ENCODE peak calls at places on chromosomes 4 and X, in four cellular contexts. One of them, this sample, is unnamed. For H3K36me3 and H3K4me1, the result is how much of the 10 kb centered on the place peaks cover.

GRCh38 chr4:5812506-5813229 is 80.2 kb downstream of the CRMP1 start:
- DNase-seq in stomach: no peak
- DNase-seq in neural progenitor cell: peak
- DNase-seq in GM23248: peak
- DNase-seq in this sample: no peak

GRCh38 chr4:47786958-47787370 is 50.9 kb downstream of the CORIN start:
- DNase-seq in GM23248: no peak
- DNase-seq in neural progenitor cell: no peak
- DNase-seq in stomach: no peak
- DNase-seq in this sample: no peak

GRCh38 chrX:39688576-39689373 is 409.0 kb downstream of the BCOR start:
- DNase-seq in neural progenitor cell: peak
- DNase-seq in stomach: peak
- DNase-seq in GM23248: peak
- DNase-seq in this sample: no peak

GRCh38 chr4:110518889-110519490 is 43.0 kb downstream of the ENPEP start:
- DNase-seq in neural progenitor cell: peak
- DNase-seq in stomach: no peak
- DNase-seq in GM23248: peak
- DNase-seq in this sample: no peak

GRCh38 chrX:100587846-100588245 is 3.1 kb downstream of the TNMD start:
- DNase-seq in neural progenitor cell: no peak
- DNase-seq in stomach: no peak
- DNase-seq in GM23248: no peak
- DNase-seq in this sample: no peak

GRCh38 chr4:78768447-78769177 is 7.5 kb upstream of the BMP2K start:
- DNase-seq in GM23248: peak
- DNase-seq in neural progenitor cell: no peak
- DNase-seq in stomach: no peak
- DNase-seq in this sample: no peak

GRCh38 chr4:5018096-5018495 is 1.2 kb downstream of the CYTL1 start:
- DNase-seq in stomach: no peak
- DNase-seq in neural progenitor cell: no peak
- DNase-seq in GM23248: no peak
- DNase-seq in this sample: no peak

GRCh38 chrX:20217906-20218305 is 48.8 kb downstream of the RPS6KA3 start:
- DNase-seq in stomach: no peak
- DNase-seq in neural progenitor cell: no peak
- DNase-seq in GM23248: peak
- DNase-seq in this sample: no peak

GRCh38 chr4:67725981-67726380 is 25.0 kb upstream of the UBA6 start:
- DNase-seq in stomach: no peak
- DNase-seq in GM23248: peak
- DNase-seq in neural progenitor cell: no peak
- DNase-seq in this sample: no peak

GRCh38 chrX:30741545-30741944 is 88.3 kb downstream of the GK start:
- DNase-seq in stomach: no peak
- DNase-seq in GM23248: no peak
- DNase-seq in neural progenitor cell: peak
- DNase-seq in this sample: no peak

GRCh38 chr4:159280442-159281172 is 177.7 kb downstream of the RAPGEF2 start:
- DNase-seq in stomach: no peak
- DNase-seq in GM23248: no peak
- DNase-seq in neural progenitor cell: no peak
- DNase-seq in this sample: no peak

GRCh38 chr4:162237676-162238075 is 73.9 kb upstream of the FSTL5 start:
- DNase-seq in GM23248: no peak
- DNase-seq in neural progenitor cell: no peak
- DNase-seq in stomach: no peak
- DNase-seq in this sample: no peak

GRCh38 chr4:140005699-140006098 is 148.3 kb downstream of the MAML3 start:
- DNase-seq in GM23248: no peak
- DNase-seq in neural progenitor cell: no peak
- DNase-seq in stomach: no peak
- DNase-seq in this sample: no peak

GRCh38 chr4:117479673-117480072 is 394.3 kb upstream of the TRAM1L1 start:
- DNase-seq in neural progenitor cell: no peak
- DNase-seq in stomach: no peak
- DNase-seq in GM23248: no peak
- DNase-seq in this sample: no peak

GRCh38 chr4:26320159-26320452 is 708 bp upstream of the RBPJ start:
- DNase-seq in GM23248: peak
- DNase-seq in stomach: no peak
- DNase-seq in neural progenitor cell: no peak
- DNase-seq in this sample: no peak

GRCh38 chr4:40486534-40486933 is 143.1 kb downstream of the RBM47 start:
- DNase-seq in GM23248: peak
- DNase-seq in neural progenitor cell: no peak
- DNase-seq in stomach: no peak
- DNase-seq in this sample: no peak

GRCh38 chrX:70439016-70439415 is 5.6 kb upstream of the DLG3 start:
- DNase-seq in neural progenitor cell: no peak
- DNase-seq in GM23248: peak
- DNase-seq in stomach: no peak
- DNase-seq in this sample: no peak

GRCh38 chr4:120841580-120841979 is 80.9 kb downstream of the PRDM5 start:
- DNase-seq in neural progenitor cell: no peak
- DNase-seq in GM23248: peak
- DNase-seq in stomach: no peak
- DNase-seq in this sample: no peak

GRCh38 chrX:10615931-10616780 is 4.2 kb downstream of the MID1 start:
- DNase-seq in GM23248: peak
- DNase-seq in neural progenitor cell: peak
- DNase-seq in stomach: peak
- DNase-seq in this sample: no peak

GRCh38 chr4:110508827-110509446 is 33.0 kb downstream of the ENPEP start:
- DNase-seq in neural progenitor cell: peak
- DNase-seq in GM23248: peak
- DNase-seq in stomach: no peak
- DNase-seq in this sample: no peak

GRCh38 chr4:152778656-152779512 is 646 bp downstream of the TIGD4 start:
- DNase-seq in neural progenitor cell: peak
- DNase-seq in stomach: peak
- DNase-seq in GM23248: peak
- DNase-seq in this sample: no peak

GRCh38 chr4:141375855-141376254 is 155.2 kb downstream of the ZNF330 start:
- DNase-seq in GM23248: peak
- DNase-seq in neural progenitor cell: peak
- DNase-seq in stomach: no peak
- DNase-seq in this sample: no peak

GRCh38 chr4:48949086-48949485 is 37.0 kb upstream of the CWH43 start:
- DNase-seq in neural progenitor cell: no peak
- DNase-seq in GM23248: peak
- DNase-seq in stomach: no peak
- DNase-seq in this sample: no peak

GRCh38 chrX:52852110-52852872 is 15.6 kb downstream of the XAGE3 start:
- DNase-seq in GM23248: peak
- DNase-seq in stomach: no peak
- DNase-seq in neural progenitor cell: no peak
- DNase-seq in this sample: no peak

GRCh38 chr4:14309429-14309828 is 681.9 kb upstream of the BOD1L1 start:
- DNase-seq in GM23248: no peak
- DNase-seq in neural progenitor cell: no peak
- DNase-seq in stomach: no peak
- DNase-seq in this sample: no peak

GRCh38 chr4:113760852-113761681 is 471 bp downstream of the CAMK2D start:
- DNase-seq in stomach: peak
- DNase-seq in GM23248: peak
- DNase-seq in neural progenitor cell: peak
- DNase-seq in this sample: peak

GRCh38 chrX:153400146-153401132 is 711 bp downstream of the PNMA6E start:
- DNase-seq in stomach: peak
- DNase-seq in neural progenitor cell: peak
- DNase-seq in GM23248: peak
- DNase-seq in this sample: peak

GRCh38 chrX:25016938-25017598 is 1.3 kb upstream of the ARX start:
- DNase-seq in GM23248: no peak
- DNase-seq in stomach: no peak
- DNase-seq in neural progenitor cell: peak
- DNase-seq in this sample: no peak

GRCh38 chr4:4647041-4647440 is 105.2 kb upstream of the STX18 start:
- DNase-seq in neural progenitor cell: no peak
- DNase-seq in stomach: no peak
- DNase-seq in GM23248: peak
- DNase-seq in this sample: no peak

GRCh38 chrX:40964633-40965586 is 120.3 kb upstream of the USP9X start:
- DNase-seq in neural progenitor cell: no peak
- DNase-seq in stomach: no peak
- DNase-seq in GM23248: no peak
- DNase-seq in this sample: no peak

GRCh38 chr4:110540606-110541440 is 64.9 kb downstream of the ENPEP start:
- DNase-seq in neural progenitor cell: no peak
- DNase-seq in GM23248: peak
- DNase-seq in stomach: no peak
- DNase-seq in this sample: no peak

GRCh38 chr4:73764513-73764912 is 24.1 kb downstream of the CXCL8 start:
- DNase-seq in GM23248: peak
- DNase-seq in stomach: no peak
- DNase-seq in neural progenitor cell: no peak
- DNase-seq in this sample: no peak
- H3K36me3 ChIP-seq in GM23248: under half
- H3K36me3 ChIP-seq in stomach: under half
- H3K36me3 ChIP-seq in neural progenitor cell: under half
- H3K36me3 ChIP-seq in this sample: under half

DNA sequence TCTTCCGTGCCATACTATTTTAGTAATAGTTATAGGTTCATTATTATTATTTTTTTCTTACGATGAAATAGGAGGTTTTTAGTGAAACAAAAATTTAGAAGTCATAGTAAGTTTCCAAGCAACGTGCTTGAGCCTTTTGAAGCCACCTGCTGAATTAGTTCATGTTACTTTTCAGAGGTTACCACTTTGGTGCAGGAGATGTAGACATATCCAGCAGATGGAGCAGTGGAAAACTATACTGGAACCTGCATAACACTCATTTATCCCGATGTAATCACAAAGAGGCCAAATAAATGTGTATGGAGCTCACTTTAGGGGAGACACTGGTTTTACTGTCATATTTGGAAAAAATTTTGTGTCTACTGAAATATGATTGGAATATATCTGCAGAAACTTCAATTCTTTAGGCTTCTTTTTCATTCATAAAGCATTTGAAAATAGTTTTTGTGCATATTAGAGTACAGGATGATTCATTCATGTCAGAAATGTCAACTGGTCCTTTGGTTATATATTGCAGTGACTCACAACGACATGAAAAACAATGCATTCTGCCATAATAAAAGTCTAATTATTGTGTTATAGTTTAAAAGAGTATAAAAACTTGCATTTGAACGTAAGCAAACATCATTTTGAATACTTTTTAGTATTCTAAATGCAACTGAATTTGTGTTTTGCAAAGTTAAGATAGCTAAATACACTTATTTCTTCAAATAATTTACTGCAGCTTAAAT is 2182.9 kb upstream of the TENM3 start:
- DNase-seq in GM23248: peak
- DNase-seq in stomach: no peak
- DNase-seq in neural progenitor cell: peak
- DNase-seq in this sample: no peak
- H3K4me3 ChIP-seq in GM23248: no peak
- H3K4me3 ChIP-seq in stomach: no peak
- H3K4me3 ChIP-seq in neural progenitor cell: peak
- H3K4me3 ChIP-seq in this sample: no peak

GRCh38 chr4:147813107-147813773 is 81.4 kb downstream of the ARHGAP10 start:
- DNase-seq in neural progenitor cell: no peak
- DNase-seq in GM23248: peak
- DNase-seq in stomach: no peak
- DNase-seq in this sample: no peak

GRCh38 chr4:147811878-147812277 is 80.0 kb downstream of the ARHGAP10 start:
- DNase-seq in stomach: no peak
- DNase-seq in neural progenitor cell: no peak
- DNase-seq in GM23248: no peak
- DNase-seq in this sample: no peak

GRCh38 chr4:147808447-147808846 is 76.6 kb downstream of the ARHGAP10 start:
- DNase-seq in stomach: no peak
- DNase-seq in neural progenitor cell: no peak
- DNase-seq in GM23248: peak
- DNase-seq in this sample: no peak

GRCh38 chr4:147814334-147814733 is 82.4 kb downstream of the ARHGAP10 start:
- DNase-seq in GM23248: no peak
- DNase-seq in stomach: no peak
- DNase-seq in neural progenitor cell: no peak
- DNase-seq in this sample: no peak

DNA sequence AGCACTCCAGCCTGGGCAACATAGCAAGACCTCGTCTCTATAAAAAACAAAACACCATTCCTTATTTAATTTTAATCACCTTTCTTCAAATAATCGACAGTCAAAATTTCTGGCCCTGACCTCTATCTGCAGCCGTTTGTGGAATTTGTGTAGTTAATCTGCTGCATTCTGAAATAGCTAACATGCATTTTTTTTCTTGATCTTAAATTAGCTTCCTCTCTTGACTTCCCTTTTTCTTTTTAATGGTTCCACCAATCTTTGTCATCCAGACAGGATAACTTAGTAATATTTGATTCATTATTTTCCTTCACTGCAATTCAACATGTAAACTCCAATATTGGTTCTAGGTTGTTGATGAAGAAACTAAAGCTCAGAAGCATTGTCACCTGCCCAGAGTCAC is 77.3 kb downstream of the ARHGAP10 start:
- DNase-seq in stomach: no peak
- DNase-seq in GM23248: no peak
- DNase-seq in neural progenitor cell: no peak
- DNase-seq in this sample: no peak
- H3K4me1 ChIP-seq in stomach: half or more
- H3K4me1 ChIP-seq in GM23248: under half
- H3K4me1 ChIP-seq in neural progenitor cell: under half
- H3K4me1 ChIP-seq in this sample: under half

GRCh38 chr4:109121561-109121960 is 180.9 kb downstream of the COL25A1 start:
- DNase-seq in GM23248: no peak
- DNase-seq in stomach: no peak
- DNase-seq in neural progenitor cell: no peak
- DNase-seq in this sample: no peak

GRCh38 chr4:109113511-109113910 is 188.9 kb downstream of the COL25A1 start:
- DNase-seq in neural progenitor cell: no peak
- DNase-seq in GM23248: peak
- DNase-seq in stomach: no peak
- DNase-seq in this sample: no peak

GRCh38 chr4:109123952-109124351 is 178.5 kb downstream of the COL25A1 start:
- DNase-seq in GM23248: no peak
- DNase-seq in stomach: no peak
- DNase-seq in neural progenitor cell: no peak
- DNase-seq in this sample: no peak

GRCh38 chr4:109119852-109120251 is 182.6 kb downstream of the COL25A1 start:
- DNase-seq in neural progenitor cell: no peak
- DNase-seq in GM23248: no peak
- DNase-seq in stomach: no peak
- DNase-seq in this sample: no peak

DNA sequence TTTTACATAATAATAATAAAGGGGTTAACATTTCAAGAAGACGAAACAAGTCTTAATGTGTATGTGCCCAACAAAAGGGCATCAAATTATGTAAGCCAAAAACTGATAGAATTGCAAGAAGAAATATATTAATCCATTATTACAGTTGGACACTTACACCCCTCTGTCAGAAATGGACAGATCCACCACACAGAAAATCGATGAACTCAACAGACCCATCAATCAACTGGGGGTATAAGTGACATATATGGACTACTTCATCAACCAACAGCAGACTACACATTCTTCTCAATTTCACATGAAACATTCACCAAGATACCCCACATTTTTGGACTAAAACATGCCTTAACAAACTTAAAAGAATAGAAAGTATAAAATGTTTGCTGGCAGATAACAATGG is 183.8 kb downstream of the COL25A1 start:
- DNase-seq in GM23248: no peak
- DNase-seq in stomach: no peak
- DNase-seq in neural progenitor cell: no peak
- DNase-seq in this sample: no peak
- H3K36me3 ChIP-seq in GM23248: under half
- H3K36me3 ChIP-seq in stomach: under half
- H3K36me3 ChIP-seq in neural progenitor cell: under half
- H3K36me3 ChIP-seq in this sample: under half

This sample was measured in effector memory CD4-positive, alpha-beta T cell.